ENCODE peak calls at places on chromosome 14, in eight cellular contexts. Y, J, W, Z, H, X, L and E are unnamed samples.

GRCh38 chr14:81246561-81247270 is 26.0 kb upstream of the GTF2A1 start:
- DNase-seq in Y (no peak), J (no peak), W (no peak), Z (no peak), H (no peak), X (no peak), L (no peak), E (peak; percentile 55)

GRCh38 chr14:49977126-49977841 is 84.4 kb downstream of the ARF6 start:
- DNase-seq in Y (no peak), J (no peak), W (no peak), Z (no peak), H (no peak), X (no peak), L (no peak), E (no peak)

GRCh38 chr14:105499256-105500035 is 8.4 kb downstream of the TEDC1 start:
- DNase-seq in Y (no peak), J (no peak), W (no peak), Z (no peak), H (peak; percentile 31), X (no peak), L (peak; percentile 41), E (no peak)

GRCh38 chr14:60643443-60644402 is 5.6 kb downstream of the SIX1 start:
- DNase-seq in Y (no peak), J (no peak), W (no peak), Z (no peak), H (peak; percentile 42), X (no peak), L (no peak), E (no peak)

GRCh38 chr14:64705406-64706118 is 1.3 kb downstream of the PLEKHG3 start:
- DNase-seq in Y (no peak), J (no peak), W (no peak), Z (peak; percentile 43), H (no peak), X (no peak), L (peak; percentile 28), E (no peak)

GRCh38 chr14:96567289-96567899 is 65.2 kb downstream of the PAPOLA start:
- DNase-seq in Y (peak; percentile 65), J (no peak), W (peak; percentile 50), Z (no peak), H (no peak), X (no peak), L (no peak), E (no peak)

GRCh38 chr14:66530526-66530925 is 22.6 kb downstream of the GPHN start:
- DNase-seq in Y (no peak), J (no peak), W (no peak), Z (no peak), H (no peak), X (no peak), L (no peak), E (no peak)

GRCh38 chr14:35789651-35790050 is 19.4 kb downstream of the RALGAPA1 start:
- DNase-seq in Y (no peak), J (no peak), W (peak; percentile 50), Z (no peak), H (no peak), X (no peak), L (no peak), E (no peak)

GRCh38 chr14:32049361-32050103 is 27.6 kb upstream of the ARHGAP5 start:
- DNase-seq in Y (no peak), J (no peak), W (no peak), Z (no peak), H (no peak), X (no peak), L (no peak), E (no peak)

GRCh38 chr14:90235179-90235976 is 21.0 kb upstream of the PSMC1 start:
- DNase-seq in Y (peak; percentile 72), J (peak; percentile 65), W (peak; percentile 45), Z (peak; percentile 48), H (peak; percentile 89), X (no peak), L (peak; percentile 71), E (peak; percentile 27)

GRCh38 chr14:75277796-75278421 is 719 bp upstream of the FOS start:
- DNase-seq in Y (no peak), J (no peak), W (peak; percentile 45), Z (no peak), H (no peak), X (no peak), L (no peak), E (no peak)

GRCh38 chr14:73472182-73473114 is 14.1 kb upstream of the NUMB start:
- DNase-seq in Y (peak; percentile 83), J (no peak), W (no peak), Z (peak; percentile 36), H (no peak), X (peak; percentile 51), L (peak; percentile 28), E (no peak)

GRCh38 chr14:30243157-30243556 is 315.5 kb upstream of the PRKD1 start:
- DNase-seq in Y (no peak), J (no peak), W (no peak), Z (no peak), H (no peak), X (no peak), L (no peak), E (no peak)

GRCh38 chr14:91244501-91244901 is at the start of gene GPR68:
- DNase-seq in Y (peak; percentile 82), J (peak; percentile 78), W (peak; percentile 46), Z (no peak), H (peak; percentile 67), X (no peak), L (peak; percentile 57), E (peak; percentile 80)

GRCh38 chr14:23177181-23177580 is 6.3 kb downstream of the SLC7A8 start:
- DNase-seq in Y (no peak), J (no peak), W (no peak), Z (no peak), H (no peak), X (peak; percentile 48), L (no peak), E (no peak)

GRCh38 chr14:79111963-79112362 is 941.8 kb downstream of the NRXN3 start:
- DNase-seq in Y (no peak), J (no peak), W (no peak), Z (no peak), H (no peak), X (no peak), L (no peak), E (no peak)

GRCh38 chr14:70358631-70359030 is 852 bp downstream of the COX16 start:
- DNase-seq in Y (peak; percentile 25), J (no peak), W (no peak), Z (no peak), H (no peak), X (no peak), L (no peak), E (no peak)

GRCh38 chr14:53180272-53181221 is 27.4 kb upstream of the DDHD1 start:
- DNase-seq in Y (peak; percentile 59), J (no peak), W (peak; percentile 35), Z (no peak), H (peak; percentile 83), X (no peak), L (peak; percentile 21), E (peak; percentile 2)

GRCh38 chr14:75972729-75973480 is 8.9 kb downstream of the TGFB3 start:
- DNase-seq in Y (no peak), J (no peak), W (no peak), Z (no peak), H (no peak), X (no peak), L (peak; percentile 32), E (no peak)

DNA sequence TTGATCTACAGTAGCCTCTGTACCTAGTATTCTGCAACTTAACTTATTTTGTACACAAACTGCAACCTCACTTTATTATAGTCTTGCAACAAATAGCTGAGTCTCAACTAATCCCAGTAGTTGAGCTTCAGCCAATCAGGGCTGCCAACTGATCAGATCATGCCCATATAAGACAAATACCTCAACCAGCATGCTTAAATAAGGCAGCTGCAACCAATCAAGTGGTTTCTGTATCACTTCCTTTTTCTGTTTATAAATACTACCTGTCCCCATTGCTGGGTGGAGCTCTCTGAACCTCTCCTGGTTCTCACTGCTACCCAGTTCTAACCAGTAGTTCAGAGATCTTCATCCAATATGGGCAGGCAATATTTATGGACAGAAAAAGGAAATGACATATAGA is 248.5 kb upstream of the FBXO33 start:
- DNase-seq in Y (no peak), J (no peak), W (no peak), Z (no peak), H (no peak), X (no peak), L (no peak), E (no peak)
- H3K27me3 ChIP-seq in Y (no peaks in the 10 kb centered on the region), J (no peaks in the 10 kb centered on the region), W (no peaks in the 10 kb centered on the region), Z (no peaks in the 10 kb centered on the region), H (no peaks in the 10 kb centered on the region), X (no peaks in the 10 kb centered on the region), L (no peaks in the 10 kb centered on the region), E (no peaks in the 10 kb centered on the region)

GRCh38 chr14:68877993-68878575 is 85.2 kb upstream of the ZFP36L1 start:
- DNase-seq in Y (no peak), J (no peak), W (no peak), Z (no peak), H (no peak), X (no peak), L (no peak), E (no peak)
- H3K27me3 ChIP-seq in Y (no peaks in the 10 kb centered on the region), J (no peaks in the 10 kb centered on the region), W (no peaks in the 10 kb centered on the region), Z (no peaks in the 10 kb centered on the region), H (no peaks in the 10 kb centered on the region), X (no peaks in the 10 kb centered on the region), L (no peaks in the 10 kb centered on the region), E (no peaks in the 10 kb centered on the region)

DNA sequence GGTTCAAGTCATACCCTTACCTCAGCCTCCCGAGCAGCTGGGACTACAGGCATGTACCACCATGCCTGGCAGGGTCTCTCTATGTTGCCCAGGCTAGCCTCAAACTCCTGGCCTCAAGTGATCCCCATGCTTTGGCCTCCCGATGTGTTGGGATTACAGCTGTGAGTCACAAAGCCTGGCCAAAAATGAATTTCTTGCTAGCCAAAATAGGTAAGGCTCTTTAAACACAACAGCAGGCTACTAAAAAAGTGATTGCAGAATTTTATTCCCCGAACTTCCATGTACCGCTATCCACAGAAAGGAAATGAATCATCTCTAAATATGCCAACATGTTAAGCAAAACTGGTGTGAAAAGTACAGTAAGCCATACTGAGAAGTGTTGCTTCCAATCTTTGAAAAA is 50.6 kb downstream of the WDHD1 start:
- DNase-seq in Y (peak; percentile 85), J (no peak), W (peak; percentile 71), Z (no peak), H (no peak), X (no peak), L (no peak), E (peak; percentile 39)
- H3K27me3 ChIP-seq in Y (no peaks in the 10 kb centered on the region), J (no peaks in the 10 kb centered on the region), W (no peaks in the 10 kb centered on the region), Z (no peaks in the 10 kb centered on the region), H (no peaks in the 10 kb centered on the region), X (no peaks in the 10 kb centered on the region), L (no peaks in the 10 kb centered on the region), E (no peaks in the 10 kb centered on the region)

GRCh38 chr14:104421892-104422291 is 157.7 kb upstream of the C14orf180 start:
- DNase-seq in Y (no peak), J (no peak), W (no peak), Z (no peak), H (peak; percentile 18), X (no peak), L (peak; percentile 15), E (no peak)

GRCh38 chr14:104424406-104425072 is 155.0 kb upstream of the C14orf180 start:
- DNase-seq in Y (peak; percentile 29), J (no peak), W (no peak), Z (no peak), H (no peak), X (no peak), L (peak; percentile 82), E (no peak)

GRCh38 chr14:104423715-104424405 is 155.7 kb upstream of the C14orf180 start:
- DNase-seq in Y (no peak), J (no peak), W (no peak), Z (peak; percentile 2), H (no peak), X (no peak), L (no peak), E (no peak)

GRCh38 chr14:104422301-104423223 is 157.0 kb upstream of the C14orf180 start:
- DNase-seq in Y (no peak), J (no peak), W (no peak), Z (no peak), H (no peak), X (no peak), L (no peak), E (no peak)

GRCh38 chr14:104423224-104423681 is 156.3 kb upstream of the C14orf180 start:
- DNase-seq in Y (no peak), J (no peak), W (no peak), Z (no peak), H (no peak), X (no peak), L (no peak), E (no peak)
- H3K27me3 ChIP-seq in Y (no peaks in the 10 kb centered on the region), J (no peaks in the 10 kb centered on the region), W (no peaks in the 10 kb centered on the region), Z (no peaks in the 10 kb centered on the region), H (no peaks in the 10 kb centered on the region), X (peaks cover 82% of the 10 kb centered on the region), L (no peaks in the 10 kb centered on the region), E (no peaks in the 10 kb centered on the region)